ENCODE peak calls at places on chromosome 18, in four cellular contexts. One of them, this sample, is unnamed. For H3K27me3 and H3K9me3, the result is how much of the 10 kb centered on the place peaks cover.

GRCh38 chr18:76859474-76860339 is 37.4 kb downstream of the ZNF236 start:
- DNase-seq in H9: no peak
- DNase-seq in keratinocyte: no peak
- DNase-seq in fibroblast of lung: no peak
- DNase-seq in this sample: no peak

GRCh38 chr18:24019641-24020331 is 5.2 kb downstream of the TTC39C start:
- DNase-seq in H9: no peak
- DNase-seq in keratinocyte: no peak
- DNase-seq in fibroblast of lung: peak
- DNase-seq in this sample: peak

GRCh38 chr18:50819027-50819726 is 639 bp downstream of the MRO start:
- DNase-seq in H9: peak
- DNase-seq in keratinocyte: no peak
- DNase-seq in fibroblast of lung: peak
- DNase-seq in this sample: no peak

GRCh38 chr18:6257950-6258349 is 156.8 kb downstream of the L3MBTL4 start:
- DNase-seq in keratinocyte: no peak
- DNase-seq in H9: peak
- DNase-seq in fibroblast of lung: no peak
- DNase-seq in this sample: no peak

GRCh38 chr18:21391074-21391673 is 149.1 kb downstream of the GREB1L start:
- DNase-seq in fibroblast of lung: peak
- DNase-seq in keratinocyte: peak
- DNase-seq in H9: no peak
- DNase-seq in this sample: no peak

GRCh38 chr18:74796928-74797576 is 199.4 kb downstream of the ZNF407 start:
- DNase-seq in fibroblast of lung: peak
- DNase-seq in keratinocyte: no peak
- DNase-seq in H9: no peak
- DNase-seq in this sample: no peak

GRCh38 chr18:21096760-21097159 is 14.9 kb downstream of the ROCK1 start:
- DNase-seq in keratinocyte: no peak
- DNase-seq in H9: no peak
- DNase-seq in fibroblast of lung: no peak
- DNase-seq in this sample: no peak

GRCh38 chr18:36895606-36896005 is 66.7 kb downstream of the KIAA1328 start:
- DNase-seq in H9: no peak
- DNase-seq in keratinocyte: no peak
- DNase-seq in fibroblast of lung: no peak
- DNase-seq in this sample: no peak

GRCh38 chr18:75502286-75502685 is 74.8 kb upstream of the SMIM21 start:
- DNase-seq in H9: no peak
- DNase-seq in keratinocyte: no peak
- DNase-seq in fibroblast of lung: peak
- DNase-seq in this sample: no peak

GRCh38 chr18:61655630-61656029 is 237.2 kb downstream of the RNF152 start:
- DNase-seq in H9: no peak
- DNase-seq in fibroblast of lung: no peak
- DNase-seq in keratinocyte: no peak
- DNase-seq in this sample: no peak

GRCh38 chr18:36283448-36283847 is 14.1 kb upstream of the FHOD3 start:
- DNase-seq in H9: no peak
- DNase-seq in fibroblast of lung: no peak
- DNase-seq in keratinocyte: no peak
- DNase-seq in this sample: no peak

GRCh38 chr18:69865656-69866241 is 81.9 kb downstream of the CD226 start:
- DNase-seq in fibroblast of lung: no peak
- DNase-seq in H9: no peak
- DNase-seq in keratinocyte: no peak
- DNase-seq in this sample: no peak

GRCh38 chr18:74832381-74832780 is 234.7 kb downstream of the ZNF407 start:
- DNase-seq in fibroblast of lung: no peak
- DNase-seq in keratinocyte: peak
- DNase-seq in H9: no peak
- DNase-seq in this sample: no peak

GRCh38 chr18:70227438-70227837 is 22.0 kb upstream of the RTTN start:
- DNase-seq in fibroblast of lung: no peak
- DNase-seq in H9: no peak
- DNase-seq in keratinocyte: no peak
- DNase-seq in this sample: no peak

GRCh38 chr18:63646916-63647315 is 2.9 kb upstream of the SERPINB4 start:
- DNase-seq in H9: no peak
- DNase-seq in fibroblast of lung: no peak
- DNase-seq in keratinocyte: no peak
- DNase-seq in this sample: no peak

GRCh38 chr18:53283708-53284107 is 940.8 kb downstream of the MBD2 start:
- DNase-seq in H9: no peak
- DNase-seq in keratinocyte: no peak
- DNase-seq in fibroblast of lung: no peak
- DNase-seq in this sample: no peak

GRCh38 chr18:44130365-44130942 is 550.2 kb upstream of the SETBP1 start:
- DNase-seq in H9: peak
- DNase-seq in fibroblast of lung: peak
- DNase-seq in keratinocyte: no peak
- DNase-seq in this sample: no peak

GRCh38 chr18:25974630-25975077 is 115.8 kb downstream of the SS18 start:
- DNase-seq in fibroblast of lung: no peak
- DNase-seq in H9: no peak
- DNase-seq in keratinocyte: no peak
- DNase-seq in this sample: no peak

GRCh38 chr18:28789460-28789859 is 612.5 kb upstream of the CDH2 start:
- DNase-seq in keratinocyte: no peak
- DNase-seq in fibroblast of lung: peak
- DNase-seq in H9: no peak
- DNase-seq in this sample: no peak

GRCh38 chr18:59691046-59691395 is 6.2 kb downstream of the CCBE1 start:
- DNase-seq in H9: no peak
- DNase-seq in fibroblast of lung: peak
- DNase-seq in keratinocyte: no peak
- DNase-seq in this sample: no peak

GRCh38 chr18:58993260-58993659 is 128.6 kb downstream of the ZNF532 start:
- DNase-seq in fibroblast of lung: peak
- DNase-seq in keratinocyte: peak
- DNase-seq in H9: no peak
- DNase-seq in this sample: no peak

DNA sequence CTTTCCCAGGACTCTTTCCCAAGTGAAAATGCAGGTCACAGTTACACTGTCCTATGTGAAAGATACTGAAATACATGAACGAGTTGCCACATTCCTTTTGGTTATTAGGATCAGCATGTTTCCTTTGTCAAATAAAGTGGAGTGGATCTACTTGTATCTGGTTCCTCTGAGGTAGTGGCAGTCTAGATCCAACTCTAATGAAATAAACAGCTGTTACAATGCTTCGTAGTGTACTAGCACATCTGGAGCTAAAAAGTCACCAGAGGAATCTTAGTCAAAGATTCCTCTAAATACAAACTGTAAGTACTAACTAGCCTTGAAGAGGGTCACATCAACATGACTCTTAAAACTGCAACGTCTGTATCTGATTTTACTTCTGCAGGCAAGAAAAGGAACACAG is 228.9 kb downstream of the DYM start:
- DNase-seq in H9: no peak
- DNase-seq in keratinocyte: no peak
- DNase-seq in fibroblast of lung: no peak
- DNase-seq in this sample: no peak
- H3K27me3 ChIP-seq in H9: under half
- H3K27me3 ChIP-seq in keratinocyte: under half
- H3K27me3 ChIP-seq in fibroblast of lung: under half
- H3K27me3 ChIP-seq in this sample: under half

DNA sequence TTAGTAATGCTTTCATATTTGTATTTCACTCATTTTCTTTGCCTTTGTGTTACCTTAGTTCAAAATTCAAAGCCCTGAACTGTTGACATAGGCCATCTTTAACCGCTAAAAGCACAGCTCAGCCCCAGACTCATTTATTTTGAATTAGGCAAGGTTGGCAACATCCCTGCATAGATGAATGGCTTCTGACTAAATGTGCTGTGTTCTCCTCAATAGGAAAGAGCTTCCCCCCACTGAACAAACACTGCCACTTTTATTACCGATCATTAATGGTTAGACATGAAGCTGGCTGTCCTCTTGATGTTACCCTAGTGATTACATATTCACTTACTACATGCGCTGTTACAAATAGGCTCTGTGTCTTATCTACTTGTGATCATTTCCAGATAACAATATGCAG is 170.6 kb downstream of the ADCYAP1 start:
- DNase-seq in H9: no peak
- DNase-seq in fibroblast of lung: no peak
- DNase-seq in keratinocyte: no peak
- DNase-seq in this sample: no peak
- TF ChIP-seq CTCF in H9: no peak
- TF ChIP-seq CTCF in fibroblast of lung: no peak
- TF ChIP-seq CTCF in keratinocyte: no peak
- TF ChIP-seq CTCF in this sample: no peak

GRCh38 chr18:79068299-79068945 is 772 bp upstream of the ATP9B start:
- DNase-seq in fibroblast of lung: peak
- DNase-seq in H9: no peak
- DNase-seq in keratinocyte: no peak
- DNase-seq in this sample: no peak

GRCh38 chr18:79068946-79069791 is at the start of gene ATP9B:
- DNase-seq in fibroblast of lung: peak
- DNase-seq in H9: peak
- DNase-seq in keratinocyte: peak
- DNase-seq in this sample: peak

GRCh38 chr18:79071037-79071960 is 2.1 kb downstream of the ATP9B start:
- DNase-seq in H9: no peak
- DNase-seq in fibroblast of lung: no peak
- DNase-seq in keratinocyte: no peak
- DNase-seq in this sample: no peak

GRCh38 chr18:79070486-79070885 is 1.3 kb downstream of the ATP9B start:
- DNase-seq in fibroblast of lung: no peak
- DNase-seq in keratinocyte: no peak
- DNase-seq in H9: no peak
- DNase-seq in this sample: no peak

DNA sequence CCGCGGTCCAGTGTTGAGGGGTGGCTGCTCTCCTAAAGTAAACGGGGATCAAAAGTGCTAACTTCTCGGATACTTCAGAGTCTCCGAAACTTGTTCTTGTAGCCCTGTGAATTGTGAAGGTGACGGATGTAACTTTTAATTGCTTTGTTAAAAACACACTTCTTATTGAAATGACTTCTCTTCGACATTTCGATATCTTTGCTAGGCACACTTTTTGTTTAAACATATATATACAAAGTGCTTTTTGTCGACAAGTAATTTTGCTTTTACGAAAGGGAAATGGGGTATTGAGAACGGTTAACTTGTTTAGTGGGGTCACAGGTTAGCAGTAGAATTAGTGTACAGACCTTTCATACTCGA is 578 bp downstream of the ATP9B start:
- DNase-seq in keratinocyte: no peak
- DNase-seq in H9: no peak
- DNase-seq in fibroblast of lung: no peak
- DNase-seq in this sample: no peak
- H3K9me3 ChIP-seq in keratinocyte: under half
- H3K9me3 ChIP-seq in H9: under half
- H3K9me3 ChIP-seq in fibroblast of lung: under half
- H3K9me3 ChIP-seq in this sample: under half

GRCh38 chr18:79510731-79511141 is 115.0 kb downstream of the NFATC1 start:
- DNase-seq in H9: no peak
- DNase-seq in keratinocyte: no peak
- DNase-seq in fibroblast of lung: no peak
- DNase-seq in this sample: peak

GRCh38 chr18:79510046-79510685 is 114.4 kb downstream of the NFATC1 start:
- DNase-seq in keratinocyte: no peak
- DNase-seq in H9: no peak
- DNase-seq in fibroblast of lung: no peak
- DNase-seq in this sample: no peak

GRCh38 chr18:79512461-79513380 is 117.0 kb downstream of the NFATC1 start:
- DNase-seq in fibroblast of lung: no peak
- DNase-seq in H9: peak
- DNase-seq in keratinocyte: no peak
- DNase-seq in this sample: no peak

GRCh38 chr18:79511271-79511670 is 115.5 kb downstream of the NFATC1 start:
- DNase-seq in fibroblast of lung: no peak
- DNase-seq in H9: peak
- DNase-seq in keratinocyte: no peak
- DNase-seq in this sample: no peak

GRCh38 chr18:79511671-79512301 is 116.1 kb downstream of the NFATC1 start:
- DNase-seq in keratinocyte: no peak
- DNase-seq in fibroblast of lung: no peak
- DNase-seq in H9: peak
- DNase-seq in this sample: no peak
- H3K27me3 ChIP-seq in keratinocyte: under half
- H3K27me3 ChIP-seq in fibroblast of lung: under half
- H3K27me3 ChIP-seq in H9: under half
- H3K27me3 ChIP-seq in this sample: under half

GRCh38 chr18:12246849-12247808 is 7.0 kb upstream of the CIDEA start:
- DNase-seq in H9: peak
- DNase-seq in fibroblast of lung: no peak
- DNase-seq in keratinocyte: no peak
- DNase-seq in this sample: no peak
- TF ChIP-seq CTCF in H9: peak
- TF ChIP-seq CTCF in fibroblast of lung: peak
- TF ChIP-seq CTCF in keratinocyte: peak
- TF ChIP-seq CTCF in this sample: no peak

DNA sequence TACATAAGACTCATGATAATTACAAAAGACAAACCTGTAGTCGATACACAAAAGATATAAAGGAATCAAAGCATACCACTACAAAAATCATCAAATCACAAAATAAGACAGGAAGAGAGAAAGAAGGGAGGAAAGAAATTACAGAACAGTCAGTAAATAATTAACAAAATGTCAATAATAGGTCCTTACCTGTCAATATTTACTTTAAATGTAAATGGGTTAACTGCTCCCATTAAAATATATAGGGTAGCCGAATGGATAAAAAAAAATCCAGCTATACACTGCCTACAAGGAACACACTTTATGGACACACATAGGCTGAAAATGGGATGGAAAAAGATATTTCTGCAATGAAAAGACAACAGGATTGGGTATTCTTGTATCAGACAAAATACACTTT is 163.7 kb downstream of the PIEZO2 start:
- DNase-seq in keratinocyte: no peak
- DNase-seq in H9: no peak
- DNase-seq in fibroblast of lung: no peak
- DNase-seq in this sample: no peak
- H3K9me3 ChIP-seq in keratinocyte: under half
- H3K9me3 ChIP-seq in H9: under half
- H3K9me3 ChIP-seq in fibroblast of lung: under half
- H3K9me3 ChIP-seq in this sample: under half

DNA sequence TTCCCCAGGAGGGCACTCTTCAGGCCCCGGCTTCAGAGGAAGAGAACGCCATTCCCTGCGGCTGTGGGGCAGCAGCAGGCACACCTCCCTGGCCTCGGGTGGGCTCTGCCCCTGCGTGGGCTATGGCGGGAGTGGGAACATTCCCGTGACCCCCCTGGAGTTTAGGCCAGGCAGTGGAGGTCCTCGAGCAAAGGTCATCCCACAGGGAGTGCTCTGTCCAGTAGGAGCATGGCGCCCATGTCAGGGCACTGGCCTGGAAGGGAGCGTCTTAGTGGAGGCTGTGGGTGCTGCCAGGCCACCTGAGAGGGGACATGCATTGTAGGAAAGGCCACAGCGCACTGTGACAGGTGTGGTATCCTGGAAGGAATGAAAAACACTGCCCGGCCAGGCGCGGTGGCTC is 9.2 kb upstream of the NFATC1 start:
- DNase-seq in keratinocyte: no peak
- DNase-seq in fibroblast of lung: no peak
- DNase-seq in H9: no peak
- DNase-seq in this sample: no peak
- H3K27me3 ChIP-seq in keratinocyte: under half
- H3K27me3 ChIP-seq in fibroblast of lung: under half
- H3K27me3 ChIP-seq in H9: under half
- H3K27me3 ChIP-seq in this sample: under half

This sample was measured in CD4-positive, alpha-beta T cell.